ENCODE peak calls at places on chromosomes 3 and 15, in ten cellular contexts. G is activated naive CD4-positive, alpha-beta T cell; D is non-pigmented ciliary epithelial cell; N is COLO829; B is GM13977; Q is fibroblast of the conjunctiva; A is GM23338; W is fibroblast of the aortic adventitia; X is OCI-LY7; R is type B pancreatic cell. P is an unnamed sample.

GRCh38 chr15:31526916-31527690 is 200.5 kb downstream of the KLF13 start:
- DNase-seq in D (no peak), R (no peak), A (peak), B (no peak), W (no peak), N (no peak), Q (no peak), G (no peak), X (no peak), P (no peak)

GRCh38 chr3:40306336-40306735 is 3.2 kb upstream of the EIF1B start:
- DNase-seq in R (no peak), W (no peak), N (no peak), A (no peak), D (no peak), Q (no peak), G (no peak), X (no peak), B (no peak), P (no peak)

GRCh38 chr15:43187544-43188155 is 2.4 kb downstream of the CCNDBP1 start:
- DNase-seq in B (peak), X (peak), W (peak), Q (peak), A (peak), G (no peak), R (no peak), D (peak), N (peak), P (peak)

GRCh38 chr15:67225336-67225735 is 29.1 kb downstream of the AAGAB start:
- DNase-seq in B (no peak), D (peak), A (no peak), X (no peak), N (no peak), R (no peak), G (no peak), W (peak), Q (peak), P (no peak)

GRCh38 chr3:10366681-10367101 is 45.8 kb upstream of the SEC13 start:
- DNase-seq in A (peak), B (no peak), X (no peak), G (no peak), Q (peak), D (peak), R (no peak), W (peak), N (peak), P (no peak)

GRCh38 chr15:72276326-72276700 is 4.0 kb upstream of the PARP6 start:
- DNase-seq in G (no peak), B (no peak), X (no peak), R (no peak), N (no peak), Q (no peak), A (no peak), W (no peak), D (no peak), P (no peak)

GRCh38 chr15:40722934-40723333 is 28.0 kb downstream of the RAD51 start:
- DNase-seq in R (no peak), Q (no peak), G (no peak), D (no peak), W (no peak), A (no peak), X (no peak), B (no peak), N (no peak), P (no peak)

GRCh38 chr3:141656771-141657170 is 81.3 kb upstream of the RNF7 start:
- DNase-seq in A (no peak), W (peak), B (no peak), R (no peak), G (no peak), X (no peak), Q (peak), D (peak), N (no peak), P (no peak)

GRCh38 chr3:106826861-106827311 is 550.4 kb upstream of the CCDC54 start:
- DNase-seq in W (no peak), Q (no peak), A (no peak), G (no peak), R (no peak), B (no peak), X (no peak), D (no peak), N (no peak), P (no peak)

P was measured in small intestine.